ENCODE peak calls at places on chromosomes 12 and 14, in seven cellular contexts. U is EL; P is T-cell; H is DMS53; M is foreskin fibroblast; E is NCI-H2081; N is stimulated activated CD8-positive, alpha-beta memory T cell treated with anti-CD3 and anti-CD28 coated beads, Interleukin-15, amount 100 ng/mL, for 1 hour. B is an unnamed sample.

GRCh38 chr12:5013206-5013830 is 30.4 kb upstream of the KCNA5 start:
- DNase-seq in H (no peak), P (no peak), N (no peak), E (no peak), U (no peak), M (no peak), B (no peak)

GRCh38 chr12:65403188-65403587 is 124.7 kb downstream of the MSRB3 start:
- DNase-seq in U (no peak), M (no peak), E (no peak), P (no peak), N (no peak), H (no peak), B (no peak)

GRCh38 chr12:124509676-124510300 is 57.6 kb downstream of the NCOR2 start:
- DNase-seq in P (no peak), N (no peak), H (no peak), E (no peak), M (peak; percentile 77), U (peak; percentile 72), B (no peak)

GRCh38 chr14:54133896-54134295 is 177.3 kb upstream of the BMP4 start:
- DNase-seq in P (no peak), H (peak; percentile 67), M (peak; percentile 62), E (no peak), U (peak; percentile 35), N (no peak), B (no peak)

GRCh38 chr14:75428230-75429104 is 645 bp downstream of the JDP2 start:
- DNase-seq in U (peak; percentile 33), M (no peak), N (no peak), H (peak; percentile 55), E (no peak), P (no peak), B (no peak)

GRCh38 chr12:108849653-108850052 is 7.7 kb downstream of the SSH1 start:
- DNase-seq in E (no peak), P (no peak), H (no peak), N (no peak), M (no peak), U (peak; percentile 49), B (no peak)

GRCh38 chr12:108840605-108841328 is 16.6 kb downstream of the SSH1 start:
- DNase-seq in N (no peak), E (no peak), U (peak; percentile 68), P (no peak), M (no peak), H (no peak), B (no peak)

GRCh38 chr14:37985826-37986470 is 221.8 kb upstream of the SSTR1 start:
- DNase-seq in M (peak; percentile 24), N (peak; percentile 12), E (peak; percentile 62), H (peak; percentile 68), U (peak; percentile 67), P (peak; percentile 29), B (no peak)

GRCh38 chr14:96904201-96904600 is 107.0 kb downstream of the VRK1 start:
- DNase-seq in P (no peak), U (no peak), E (no peak), M (no peak), H (no peak), N (no peak), B (no peak)